ENCODE peak calls at places on chromosomes 16 and 17, in four cellular contexts. T is GM12878, I is HL-60, Q is K562. V is an unnamed sample.

GRCh38 chr17:76820523-76820922 is 47.7 kb upstream of the MGAT5B start:
- DNase-seq in T (no peak), I (no peak), Q (no peak), V (no peak)

GRCh38 chr16:81494888-81495287 is 50.3 kb downstream of the CMIP start:
- DNase-seq in T (no peak), I (no peak), Q (no peak), V (no peak)

GRCh38 chr17:36463916-36464764 is 22.3 kb upstream of the ZNHIT3 start:
- DNase-seq in T (no peak), I (peak), Q (peak), V (peak)

GRCh38 chr16:58127033-58127556 is 2.1 kb downstream of the CFAP20 start:
- DNase-seq in T (no peak), I (no peak), Q (peak), V (no peak)

GRCh38 chr16:22189473-22190168 is 16.5 kb upstream of the EEF2K start:
- DNase-seq in T (no peak), I (no peak), Q (no peak), V (no peak)

GRCh38 chr16:68049448-68049847 is 26.4 kb downstream of the DUS2 start:
- DNase-seq in T (no peak), I (peak), Q (no peak), V (no peak)

GRCh38 chr17:37742114-37742761 is 2.6 kb downstream of the HNF1B start:
- DNase-seq in T (no peak), I (no peak), Q (no peak), V (no peak)

GRCh38 chr17:11506635-11507034 is 91.6 kb upstream of the DNAH9 start:
- DNase-seq in T (no peak), I (no peak), Q (peak), V (no peak)

GRCh38 chr17:60743812-60744211 is 66.2 kb downstream of the BCAS3 start:
- DNase-seq in T (no peak), I (no peak), Q (no peak), V (no peak)

GRCh38 chr16:84795338-84796053 is 24.3 kb upstream of the CRISPLD2 start:
- DNase-seq in T (no peak), I (no peak), Q (no peak), V (no peak)

GRCh38 chr17:3557768-3558583 is at the start of gene TRPV3:
- DNase-seq in T (peak), I (no peak), Q (peak), V (peak)

GRCh38 chr17:17380156-17380925 is 77.2 kb downstream of the NT5M start:
- DNase-seq in T (no peak), I (no peak), Q (no peak), V (no peak)

GRCh38 chr17:37476431-37477130 is 13.1 kb upstream of the DUSP14 start:
- DNase-seq in T (no peak), I (no peak), Q (no peak), V (no peak)

GRCh38 chr16:86872126-86872525 is 293.8 kb downstream of the FOXL1 start:
- DNase-seq in T (no peak), I (no peak), Q (no peak), V (no peak)

GRCh38 chr16:9793623-9794022 is 388.6 kb downstream of the GRIN2A start:
- DNase-seq in T (no peak), I (no peak), Q (no peak), V (no peak)

GRCh38 chr17:57045868-57046671 is 39.0 kb upstream of the AKAP1 start:
- DNase-seq in T (no peak), I (no peak), Q (no peak), V (peak)

GRCh38 chr16:8380311-8380710 is 210.0 kb downstream of the TMEM114 start:
- DNase-seq in T (no peak), I (no peak), Q (no peak), V (no peak)

GRCh38 chr17:1710807-1711553 is 803 bp upstream of the TLCD2 start:
- DNase-seq in T (no peak), I (no peak), Q (no peak), V (no peak)

GRCh38 chr17:42010898-42011516 is 6.2 kb downstream of the DNAJC7 start:
- DNase-seq in T (no peak), I (no peak), Q (peak), V (no peak)

GRCh38 chr17:60887607-60888028 is 210.0 kb downstream of the BCAS3 start:
- DNase-seq in T (no peak), I (no peak), Q (peak), V (no peak)

GRCh38 chr17:38727661-38728220 is 2.4 kb upstream of the CISD3 start:
- DNase-seq in T (no peak), I (no peak), Q (no peak), V (no peak)

GRCh38 chr17:51770031-51770759 is 388.3 kb downstream of the CA10 start:
- DNase-seq in T (no peak), I (no peak), Q (no peak), V (no peak)

GRCh38 chr16:85137323-85138072 is 25.2 kb upstream of the CIBAR2 start:
- DNase-seq in T (no peak), I (no peak), Q (peak), V (no peak)

GRCh38 chr17:40445769-40446468 is 2.7 kb downstream of the IGFBP4 start:
- DNase-seq in T (no peak), I (no peak), Q (no peak), V (no peak)

GRCh38 chr17:41971721-41972523 is 5.3 kb downstream of the CNP start:
- DNase-seq in T (no peak), I (no peak), Q (no peak), V (no peak)

GRCh38 chr16:28146536-28146935 is 65.2 kb downstream of the XPO6 start:
- DNase-seq in T (no peak), I (no peak), Q (no peak), V (no peak)

GRCh38 chr17:42107597-42108576 is 4.6 kb downstream of the DHX58 start:
- DNase-seq in T (no peak), I (peak), Q (peak), V (peak)

GRCh38 chr17:59846391-59847165 is 46.2 kb downstream of the TUBD1 start:
- DNase-seq in T (peak), I (no peak), Q (no peak), V (peak)

GRCh38 chr16:57258226-57258909 is 13.3 kb downstream of the ARL2BP start:
- DNase-seq in T (no peak), I (no peak), Q (no peak), V (no peak)

GRCh38 chr16:11557811-11558210 is 28.9 kb downstream of the LITAF start:
- DNase-seq in T (no peak), I (no peak), Q (no peak), V (no peak)

GRCh38 chr17:67582632-67583230 is 135.0 kb upstream of the NOL11 start:
- DNase-seq in T (no peak), I (no peak), Q (no peak), V (no peak)

GRCh38 chr17:3935140-3935542 is 18.9 kb upstream of the P2RX1 start:
- DNase-seq in T (no peak), I (no peak), Q (peak), V (peak)

GRCh38 chr16:56518435-56518834 is 1.4 kb downstream of the BBS2 start:
- DNase-seq in T (no peak), I (no peak), Q (no peak), V (no peak)

GRCh38 chr17:46013502-46014165 is 14.6 kb downstream of the STH start:
- DNase-seq in T (no peak), I (no peak), Q (no peak), V (no peak)

GRCh38 chr16:80544326-80544725 is 3.5 kb downstream of the DYNLRB2 start:
- DNase-seq in T (no peak), I (no peak), Q (no peak), V (no peak)

GRCh38 chr16:1691276-1691675 is 13.2 kb downstream of the JPT2 start:
- DNase-seq in T (no peak), I (no peak), Q (no peak), V (no peak)

GRCh38 chr17:31374503-31374902 is 17.0 kb upstream of the RAB11FIP4 start:
- DNase-seq in T (no peak), I (no peak), Q (no peak), V (no peak)

GRCh38 chr17:31374083-31374447 is 17.4 kb upstream of the RAB11FIP4 start:
- DNase-seq in T (no peak), I (no peak), Q (no peak), V (no peak)

GRCh38 chr17:31369266-31369665 is 22.2 kb upstream of the RAB11FIP4 start:
- DNase-seq in T (no peak), I (no peak), Q (no peak), V (no peak)

GRCh38 chr17:31371511-31372097 is 19.9 kb upstream of the RAB11FIP4 start:
- DNase-seq in T (no peak), I (no peak), Q (peak), V (no peak)

DNA sequence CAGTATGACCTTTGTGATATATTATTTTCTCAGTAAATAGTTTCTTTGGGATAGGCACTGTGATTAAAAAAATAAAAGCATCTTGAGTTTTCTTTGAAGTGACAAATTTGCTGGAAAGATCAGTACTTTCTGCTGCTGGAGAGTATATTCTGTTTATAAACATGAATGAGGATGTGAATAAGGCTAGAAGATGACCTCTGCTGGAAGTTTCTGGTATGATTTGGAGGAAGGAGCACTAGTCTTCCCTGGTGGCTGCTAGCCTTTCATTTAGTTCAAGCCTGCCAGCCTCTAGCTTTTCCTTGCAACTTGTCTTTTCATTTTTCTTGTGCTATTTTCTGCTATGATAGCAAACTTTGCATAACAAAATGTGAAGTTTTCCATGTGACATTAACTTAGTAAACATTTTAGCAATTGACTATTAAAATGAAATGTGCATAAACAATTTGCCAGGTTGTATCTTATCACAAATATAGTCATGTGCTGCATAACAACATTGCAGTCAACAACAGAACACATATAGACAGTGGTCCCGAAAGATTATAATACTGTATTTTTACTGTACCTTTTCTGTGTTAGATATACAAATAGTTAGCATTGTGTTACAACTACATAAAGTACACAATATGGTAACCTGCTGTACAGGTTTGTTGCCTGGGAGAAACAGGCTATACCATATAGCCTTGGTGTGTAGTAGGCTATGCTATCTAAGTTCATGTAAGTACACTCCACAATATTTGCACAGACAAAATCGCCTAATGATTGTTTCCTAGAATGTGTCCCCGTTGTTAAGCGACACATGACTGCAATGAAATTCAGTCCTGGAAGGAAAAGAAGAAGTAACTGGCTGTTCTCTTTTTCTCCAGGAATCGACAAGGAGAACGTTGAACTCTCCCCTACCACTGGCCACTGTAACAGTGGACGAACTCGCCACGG is 18.1 kb upstream of the RAB11FIP4 start:
- DNase-seq in T (peak), I (no peak), Q (peak), V (no peak)
- TF ChIP-seq SPI1 in T (no peak), I (peak), Q (no peak), V (no peak)

DNA sequence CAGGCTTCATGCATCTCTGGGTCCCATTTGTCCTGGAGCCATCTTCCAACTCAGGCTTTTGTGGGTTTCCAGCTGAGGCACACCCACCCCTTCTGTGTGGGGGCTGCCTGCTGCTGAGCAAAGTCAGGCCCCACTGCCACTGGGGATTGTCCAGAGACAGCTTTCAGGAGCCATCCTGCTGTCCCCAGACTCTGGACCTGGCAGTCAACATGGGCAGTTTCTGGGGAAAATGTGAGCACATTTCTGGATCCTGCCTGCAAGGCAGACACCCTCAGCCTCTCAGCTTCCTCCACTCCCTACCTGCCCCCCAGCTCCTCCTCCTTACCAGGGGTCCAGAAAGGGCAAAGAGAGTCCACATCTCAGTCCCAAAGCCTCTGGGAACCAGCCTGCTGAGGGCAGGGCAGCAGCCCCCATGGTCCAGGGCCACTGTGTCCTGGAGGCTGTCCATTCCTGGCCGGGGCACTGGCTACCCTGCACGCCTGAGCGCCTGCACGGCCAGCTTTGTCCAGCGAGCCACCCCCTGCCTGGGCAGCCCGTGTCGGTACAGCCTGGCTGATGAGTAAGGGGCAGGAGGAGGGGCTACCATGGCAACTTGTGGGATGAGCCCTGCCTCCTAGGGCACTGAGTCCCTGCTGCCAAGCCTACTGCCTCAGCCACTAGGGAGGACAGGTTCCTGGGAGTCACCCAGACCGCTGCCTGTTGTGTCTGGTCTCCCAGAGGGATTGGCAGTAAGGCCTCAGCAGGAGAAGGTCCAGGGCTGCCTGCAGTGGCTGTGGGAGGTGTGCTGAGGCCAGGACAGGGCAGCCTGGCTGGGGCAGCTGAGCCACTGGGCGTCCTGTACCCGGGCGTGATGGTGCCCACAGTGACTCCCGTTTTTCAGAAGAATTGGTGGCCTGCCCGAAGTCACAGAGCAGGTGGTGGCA is at the start of gene SLC47A2:
- DNase-seq in T (no peak), I (no peak), Q (no peak), V (no peak)
- TF ChIP-seq SPI1 in T (no peak), I (no peak), Q (no peak), V (no peak)

GRCh38 chr17:48439875-48440505 is 10.0 kb upstream of the SKAP1 start:
- DNase-seq in T (no peak), I (no peak), Q (peak), V (no peak)
- TF ChIP-seq SPI1 in T (no peak), I (no peak), Q (no peak), V (peak)

DNA sequence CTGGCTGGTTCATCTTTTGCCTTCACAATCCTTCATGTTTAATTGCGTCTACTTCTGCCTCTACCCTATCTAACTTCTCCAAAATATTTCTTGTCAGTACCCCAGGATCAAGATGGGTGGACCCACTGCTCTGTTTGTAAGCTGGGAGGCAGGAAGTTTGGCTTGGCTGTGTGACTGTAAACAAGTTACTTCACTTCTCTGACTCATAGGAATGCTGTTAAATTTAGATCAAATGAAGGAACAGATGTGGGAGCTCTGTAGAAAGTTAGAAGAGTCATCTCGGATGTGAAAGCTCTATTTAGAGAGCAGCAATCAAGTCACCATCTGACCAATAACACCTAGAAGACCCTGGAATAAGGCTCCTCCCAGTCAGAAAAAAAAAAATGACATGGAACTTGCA is 55.2 kb upstream of the MRTFB start:
- DNase-seq in T (no peak), I (no peak), Q (no peak), V (no peak)
- TF ChIP-seq SPI1 in T (no peak), I (no peak), Q (no peak), V (no peak)

DNA sequence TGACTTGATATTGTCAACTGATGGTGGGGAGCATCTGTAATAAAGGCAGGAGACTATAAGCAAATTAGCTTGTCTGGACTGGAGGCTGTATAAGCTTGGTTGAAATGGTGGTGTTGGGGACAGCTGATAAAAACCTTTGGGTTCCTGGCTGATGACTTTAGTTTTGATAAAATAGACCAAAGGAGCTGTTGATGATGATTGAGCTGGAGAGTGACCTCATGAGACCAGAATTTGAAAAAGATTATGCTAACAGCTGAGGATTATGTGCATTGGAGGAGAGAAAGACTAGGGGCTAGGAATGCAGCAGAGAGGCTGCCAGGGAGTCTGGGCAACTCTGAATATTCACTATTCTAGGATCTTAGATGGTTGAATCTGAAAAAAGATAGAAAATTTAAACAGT is 8.7 kb upstream of the CDC27 start:
- DNase-seq in T (no peak), I (no peak), Q (peak), V (no peak)
- TF ChIP-seq SPI1 in T (no peak), I (no peak), Q (no peak), V (no peak)

GRCh38 chr16:75072239-75072947 is 44.2 kb downstream of the LDHD start:
- DNase-seq in T (no peak), I (no peak), Q (no peak), V (no peak)

GRCh38 chr16:75074415-75074793 is 42.2 kb downstream of the LDHD start:
- DNase-seq in T (no peak), I (no peak), Q (no peak), V (no peak)

GRCh38 chr16:75073551-75074414 is 42.8 kb downstream of the LDHD start:
- DNase-seq in T (no peak), I (no peak), Q (peak), V (no peak)

GRCh38 chr16:75075688-75076268 is 40.8 kb downstream of the LDHD start:
- DNase-seq in T (no peak), I (no peak), Q (no peak), V (no peak)

DNA sequence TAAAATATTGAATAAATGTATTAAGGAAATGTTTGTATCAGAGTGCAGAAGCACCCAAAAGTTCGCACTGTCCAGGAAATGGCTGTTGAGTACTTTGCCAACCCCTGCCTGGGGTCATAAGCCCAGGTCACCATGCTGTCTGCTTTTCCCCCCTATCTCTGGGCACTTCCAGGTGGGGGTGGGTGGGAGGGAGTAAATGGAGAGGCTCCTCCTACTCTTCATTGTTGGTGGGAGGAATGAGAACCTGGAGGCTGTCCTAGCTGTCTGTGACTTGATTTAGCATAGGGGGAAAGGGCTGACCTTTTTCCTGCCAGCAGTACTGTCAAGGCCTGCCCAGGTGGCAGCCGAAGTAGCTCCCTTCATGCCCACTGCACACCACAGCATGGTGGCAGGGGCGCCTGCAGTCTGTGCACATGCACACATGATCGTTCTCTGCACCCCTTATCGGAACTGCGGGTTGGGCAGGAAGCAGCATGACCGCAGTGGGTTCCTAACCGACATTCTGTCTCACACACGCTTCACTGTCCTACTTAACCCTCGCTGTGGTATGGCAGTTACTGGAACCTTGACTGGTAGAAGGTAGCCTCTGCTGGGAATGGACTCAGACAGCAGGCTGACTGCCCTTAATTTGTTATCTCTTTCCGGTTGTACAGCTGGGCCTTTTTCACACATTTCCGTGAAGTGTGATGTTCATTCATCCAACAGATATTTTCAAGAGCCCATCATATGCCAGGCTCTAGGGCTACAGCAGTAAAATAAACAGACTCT is 41.5 kb downstream of the LDHD start:
- DNase-seq in T (peak), I (peak), Q (peak), V (peak)
- TF ChIP-seq SPI1 in T (no peak), I (peak), Q (no peak), V (no peak)